ENCODE peak calls at places on chromosomes 4 and X, in seven cellular contexts. M, B, Y, I, D, U and T are unnamed samples.

GRCh38 chr4:152382057-152382785 is 153.7 kb downstream of the FBXW7 start:
- DNase-seq in Y (no peak), B (no peak), U (no peak), D (no peak), M (no peak), I (peak), T (no peak)

GRCh38 chr4:124854968-124855367 is 142.4 kb upstream of the ANKRD50 start:
- DNase-seq in Y (no peak), B (no peak), I (no peak), D (no peak), U (peak), M (no peak), T (no peak)

GRCh38 chr4:38184404-38184803 is 224.2 kb downstream of the PTTG2 start:
- DNase-seq in M (peak), I (peak), U (no peak), D (no peak), Y (no peak), B (no peak), T (no peak)

GRCh38 chrX:118975831-118976598 is 1.6 kb downstream of the LONRF3 start:
- DNase-seq in I (peak), M (peak), Y (peak), B (peak), U (no peak), D (peak), T (peak)

GRCh38 chr4:152997771-152998487 is 61.8 kb downstream of the FHDC1 start:
- DNase-seq in U (peak), B (no peak), D (no peak), Y (no peak), I (no peak), M (no peak), T (no peak)

GRCh38 chr4:137310593-137311490 is 221.5 kb downstream of the PCDH18 start:
- DNase-seq in I (no peak), D (no peak), U (peak), M (no peak), Y (no peak), B (no peak), T (no peak)

GRCh38 chr4:90536408-90536807 is 409.2 kb downstream of the CCSER1 start:
- DNase-seq in I (no peak), D (no peak), Y (no peak), M (no peak), B (no peak), U (no peak), T (no peak)

GRCh38 chr4:7691992-7692391 is 247.7 kb downstream of the AFAP1 start:
- DNase-seq in Y (no peak), M (no peak), U (no peak), I (no peak), B (no peak), D (no peak), T (peak)

GRCh38 chr4:25949166-25949748 is 35.2 kb downstream of the SMIM20 start:
- DNase-seq in Y (peak), U (no peak), B (no peak), D (no peak), I (peak), M (peak), T (no peak)

GRCh38 chrX:42530027-42530426 is 247.9 kb downstream of the PPP1R2C start:
- DNase-seq in Y (no peak), D (no peak), U (peak), M (no peak), I (no peak), B (no peak), T (no peak)

GRCh38 chr4:188400456-188400855 is 261.2 kb downstream of the TRIML1 start:
- DNase-seq in M (no peak), B (no peak), D (no peak), U (peak), I (no peak), Y (no peak), T (peak)

GRCh38 chrX:2423293-2423692 is 77.5 kb downstream of the DHRSX start:
- DNase-seq in B (no peak), M (no peak), D (no peak), Y (no peak), I (no peak), U (peak), T (no peak)

GRCh38 chr4:5037553-5038551 is 13.4 kb upstream of the STK32B start:
- DNase-seq in B (no peak), Y (peak), I (no peak), U (peak), D (no peak), M (no peak), T (no peak)

GRCh38 chrX:131588995-131589394 is 45.1 kb downstream of the OR13H1 start:
- DNase-seq in Y (no peak), B (no peak), U (no peak), M (peak), I (no peak), D (no peak), T (no peak)

GRCh38 chrX:132173647-132174046 is 45.6 kb downstream of the RAP2C start:
- DNase-seq in I (no peak), B (no peak), D (no peak), U (no peak), M (no peak), Y (no peak), T (no peak)

GRCh38 chr4:184503869-184504300 is 29.5 kb upstream of the IRF2 start:
- DNase-seq in I (no peak), M (no peak), U (peak), Y (no peak), B (peak), D (no peak), T (no peak)

GRCh38 chr4:32025840-32026459 is 1305.8 kb downstream of the PCDH7 start:
- DNase-seq in Y (peak), D (no peak), U (peak), I (no peak), M (peak), B (no peak), T (no peak)